ENCODE peak calls at places on chromosomes 11 and 22, in eight cellular contexts. E is gastrocnemius medialis, F is stomach, H is H1, Q is IMR-90, A is heart left ventricle, W is transverse colon, C is breast epithelium. G is an unnamed sample.

GRCh38 chr22:20952544-20953341 is 14.3 kb upstream of the AIFM3 start:
- DNase-seq in C (no peak), A (no peak), Q (no peak), F (no peak), H (no peak), W (peak; percentile 77), E (peak; percentile 74), G (no peak)

GRCh38 chr11:118610220-118610772 is 2.9 kb downstream of the PHLDB1 start:
- DNase-seq in W (no peak), A (no peak), H (peak; percentile 75), C (peak; percentile 20), E (no peak), F (peak; percentile 26), Q (no peak), G (no peak)

GRCh38 chr11:103648670-103649400 is 387.6 kb upstream of the DDI1 start:
- DNase-seq in H (no peak), C (no peak), F (no peak), Q (peak; percentile 26), A (no peak), W (no peak), E (no peak), G (no peak)

GRCh38 chr11:67545280-67545679 is 22.0 kb upstream of the CABP2 start:
- DNase-seq in H (no peak), F (peak; percentile 32), A (peak; percentile 87), W (peak; percentile 85), Q (no peak), E (no peak), C (no peak), G (no peak)

GRCh38 chr11:67507242-67507890 is 596 bp downstream of the CDK2AP2 start:
- DNase-seq in H (no peak), Q (peak; percentile 68), C (no peak), A (peak; percentile 83), E (no peak), F (peak; percentile 82), W (peak; percentile 89), G (no peak)

GRCh38 chr11:102256251-102256650 is 61.0 kb upstream of the BIRC3 start:
- DNase-seq in A (no peak), W (no peak), C (no peak), Q (peak; percentile 79), F (no peak), E (no peak), H (no peak), G (no peak)

GRCh38 chr22:44172370-44173108 is 8.2 kb upstream of the PARVG start:
- DNase-seq in Q (no peak), C (no peak), H (no peak), F (peak; percentile 52), E (peak; percentile 31), W (peak; percentile 54), A (peak; percentile 74), G (no peak)

GRCh38 chr11:118895093-118896039 is 11.7 kb downstream of the CXCR5 start:
- DNase-seq in C (no peak), F (no peak), A (peak; percentile 26), W (peak; percentile 59), Q (no peak), E (no peak), H (no peak), G (no peak)

GRCh38 chr11:69217276-69218105 is 61.8 kb downstream of the SMIM38 start:
- DNase-seq in F (peak; percentile 67), H (peak; percentile 19), Q (no peak), W (peak; percentile 31), E (no peak), C (peak; percentile 59), A (peak; percentile 25), G (peak; percentile 94)

GRCh38 chr22:36934153-36934939 is 20.9 kb downstream of the CSF2RB start:
- DNase-seq in W (no peak), C (no peak), Q (no peak), F (no peak), A (no peak), H (no peak), E (no peak), G (no peak)

GRCh38 chr11:63839508-63840355 is 822 bp downstream of the MARK2 start:
- DNase-seq in E (no peak), H (no peak), W (peak; percentile 55), Q (no peak), C (peak; percentile 65), F (peak; percentile 54), A (peak; percentile 48), G (no peak)

GRCh38 chr22:26714971-26715370 is 57.6 kb downstream of the MIAT start:
- DNase-seq in Q (no peak), A (no peak), C (no peak), W (no peak), F (no peak), E (no peak), H (no peak), G (no peak)

DNA sequence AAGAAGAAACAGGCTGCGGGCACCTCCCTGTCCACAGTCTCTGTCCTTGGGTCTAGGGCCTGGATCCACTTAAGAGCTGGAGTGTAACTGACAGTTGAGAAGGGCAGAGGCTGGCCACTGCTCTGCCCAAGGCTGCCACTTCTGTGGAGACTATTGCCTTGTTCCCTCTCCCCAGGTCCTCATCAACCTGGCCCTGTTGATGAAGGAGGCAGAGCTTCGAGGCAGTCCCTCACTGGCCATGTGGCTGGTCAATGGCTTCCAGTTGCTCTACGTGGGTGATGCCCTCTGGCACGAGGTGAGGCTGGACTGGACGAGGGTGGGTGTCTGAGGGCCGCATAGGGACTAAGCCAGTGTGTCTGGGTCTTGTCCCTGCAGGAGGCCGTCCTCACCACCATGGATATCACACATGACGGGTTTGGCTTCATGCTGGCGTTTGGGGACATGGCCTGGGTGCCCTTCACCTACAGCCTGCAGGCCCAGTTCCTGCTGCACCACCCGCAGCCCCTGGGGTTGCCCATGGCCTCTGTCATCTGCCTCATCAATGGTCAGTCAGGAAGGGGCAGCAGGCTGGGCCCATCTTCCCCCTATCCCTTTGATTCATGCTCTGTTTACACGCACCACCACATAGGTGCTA is 2.8 kb downstream of the ZNHIT2 start:
- DNase-seq in H (no peak), A (no peak), W (no peak), F (no peak), C (no peak), Q (no peak), E (no peak), G (no peak)
- TF ChIP-seq POLR2A in H (no peak), A (no peak), W (no peak), F (no peak), C (no peak), Q (no peak), E (no peak), G (no peak)

DNA sequence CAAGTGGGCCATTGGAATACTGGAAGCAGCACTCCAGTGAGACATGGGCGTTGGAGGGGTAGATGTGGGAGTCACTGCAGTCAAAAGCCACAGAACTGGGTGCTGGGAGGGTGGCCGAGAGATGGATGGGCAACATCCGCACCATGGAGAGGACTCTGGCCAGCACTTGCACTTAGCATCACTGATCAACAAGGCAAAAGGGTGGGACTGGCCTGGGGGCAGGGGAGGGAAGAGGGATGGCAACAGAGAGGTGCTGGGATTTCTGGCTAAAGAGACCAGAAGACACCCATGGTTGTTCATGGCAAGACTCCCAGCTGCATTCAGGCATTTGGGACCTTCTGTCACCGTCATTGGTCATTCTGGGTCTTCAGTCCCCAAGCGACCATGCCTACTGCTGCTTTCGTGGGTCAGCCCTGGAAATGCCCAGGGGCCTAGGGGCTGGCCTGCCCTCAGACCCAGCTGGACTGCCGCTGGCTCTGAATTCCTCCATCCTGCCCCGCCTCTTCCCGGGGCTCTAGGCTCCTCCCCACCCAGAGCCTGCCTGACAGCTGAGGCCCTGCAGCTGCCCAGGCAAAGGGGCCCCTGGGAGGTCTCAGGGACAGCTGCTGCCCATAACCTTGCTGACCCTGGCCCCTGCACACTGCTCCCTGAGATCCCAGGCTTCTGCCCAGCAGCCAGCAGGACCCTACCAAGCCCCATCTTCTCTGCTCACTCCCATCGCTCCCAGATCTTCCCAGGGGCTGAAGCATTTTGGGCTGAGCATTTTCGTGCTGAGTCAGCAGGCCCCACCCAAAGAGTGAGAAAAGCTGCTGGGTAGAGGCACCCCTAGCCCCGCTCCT is 13.0 kb upstream of the CDC42EP2 start:
- DNase-seq in W (peak; percentile 31), H (peak; percentile 76), Q (peak; percentile 50), F (no peak), E (no peak), A (peak; percentile 74), C (no peak), G (no peak)
- H3K4me1 ChIP-seq in W (peaks cover 31% of the 10 kb centered on the region), H (peaks cover 12% of the 10 kb centered on the region), Q (peaks cover 54% of the 10 kb centered on the region), F (peaks cover 75% of the 10 kb centered on the region), E (peaks cover 20% of the 10 kb centered on the region), A (peaks cover 43% of the 10 kb centered on the region), C (no peaks in the 10 kb centered on the region), G (peaks cover 50% of the 10 kb centered on the region)

GRCh38 chr11:86798988-86799387 is 1.4 kb upstream of the PRSS23 start:
- DNase-seq in W (no peak), H (no peak), C (no peak), F (no peak), E (no peak), A (no peak), Q (peak; percentile 92), G (no peak)
- TF ChIP-seq CTCF in W (no peak), H (no peak), C (no peak), F (no peak), E (no peak), A (no peak), Q (no peak), G (no peak)

GRCh38 chr11:120238968-120239620 is 846 bp upstream of the POU2F3 start:
- DNase-seq in F (no peak), C (no peak), E (no peak), A (no peak), Q (no peak), W (no peak), H (no peak), G (no peak)

GRCh38 chr11:120233207-120233803 is 6.6 kb upstream of the POU2F3 start:
- DNase-seq in C (no peak), W (no peak), E (no peak), A (no peak), H (no peak), Q (no peak), F (no peak), G (no peak)

GRCh38 chr11:120239713-120240640 is at the start of gene POU2F3:
- DNase-seq in H (peak; percentile 79), F (peak; percentile 52), Q (no peak), C (no peak), E (no peak), W (no peak), A (no peak), G (no peak)

GRCh38 chr11:120235024-120235628 is 4.8 kb upstream of the POU2F3 start:
- DNase-seq in F (peak; percentile 84), C (peak; percentile 72), W (peak; percentile 72), E (no peak), H (peak; percentile 92), A (no peak), Q (peak; percentile 43), G (no peak)

DNA sequence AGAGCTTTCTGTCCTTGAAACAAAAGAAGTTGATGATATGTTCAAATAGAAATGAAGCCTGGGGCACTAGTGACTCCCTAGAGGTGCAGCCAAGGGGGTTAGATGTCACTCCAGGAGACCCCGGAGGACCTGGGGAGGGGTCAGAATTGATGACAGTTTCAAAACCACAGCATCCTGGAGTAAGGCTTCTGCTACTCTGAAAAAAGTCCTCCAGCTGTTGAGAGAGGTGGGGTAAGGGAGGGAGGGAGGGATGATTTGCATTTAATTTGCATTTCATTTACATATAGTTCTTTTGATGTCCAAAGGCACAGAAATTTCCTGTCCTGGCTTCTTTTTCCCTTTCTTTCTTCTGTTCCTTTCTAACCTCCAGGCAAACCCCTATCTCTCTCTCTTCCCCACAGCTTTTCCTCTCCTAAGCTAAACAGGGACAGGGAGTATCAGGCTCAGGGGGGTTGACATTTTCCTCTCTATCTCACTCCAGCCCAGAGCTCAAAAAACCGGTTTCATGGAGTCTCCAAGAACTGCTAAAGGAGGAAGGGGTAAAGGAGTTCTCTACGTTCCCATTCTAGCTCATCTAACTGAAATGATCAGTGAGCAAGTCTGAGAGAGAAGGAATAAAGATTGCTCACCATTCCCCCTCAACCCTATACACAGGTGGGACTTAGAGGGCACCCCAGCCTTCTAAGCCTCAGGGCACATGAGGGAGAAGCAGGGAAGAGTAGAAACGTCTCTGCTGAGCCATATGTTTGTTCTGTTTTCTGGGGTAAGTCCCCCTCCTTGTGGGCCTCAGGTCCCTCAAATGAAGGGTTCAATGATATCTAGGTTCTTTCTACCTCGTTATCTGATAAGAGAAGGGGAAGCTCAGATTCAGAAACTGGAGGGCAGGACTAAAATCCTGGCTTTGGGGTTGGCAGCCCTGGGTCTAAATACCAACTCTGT is 3.5 kb upstream of the POU2F3 start:
- DNase-seq in Q (peak; percentile 34), H (no peak), E (no peak), A (no peak), C (no peak), F (no peak), W (no peak), G (no peak)
- TF ChIP-seq POLR2A in Q (peak; percentile 77), H (peak; percentile 99), E (no peak), A (no peak), C (no peak), F (no peak), W (no peak), G (no peak)